ENCODE peak calls at places on chromosome 14, in eight cellular contexts. J is ELF-1; Y is activated CD4-positive, alpha-beta T cell treated with anti-CD3 and anti-CD28 coated beads for 24 hours; I is activated CD4-positive, CD25-positive, alpha-beta regulatory T cell; A is stimulated activated CD4-positive, alpha-beta T cell treated with anti-CD3 and anti-CD28 coated beads, TNF-alpha, amount 100 ng/mL, for 24 hours; Z is AG08395; M is HEK293T; D is endodermal cell. S is an unnamed sample.
A peak's percentile ranks its signal among the peaks of the same experiment; 100 is the strongest.

GRCh38 chr14:68968721-68969120 is 10.4 kb downstream of the ACTN1 start:
- DNase-seq in J (no peak), Y (no peak), I (no peak), A (no peak), Z (no peak), M (no peak), D (no peak), S (no peak)

GRCh38 chr14:53979141-53979673 is 22.6 kb upstream of the BMP4 start:
- DNase-seq in J (peak; percentile 70), Y (no peak), I (no peak), A (no peak), Z (peak; percentile 88), M (no peak), D (peak; percentile 68), S (no peak)

GRCh38 chr14:50985124-50985815 is 41.0 kb upstream of the PYGL start:
- DNase-seq in J (no peak), Y (no peak), I (no peak), A (no peak), Z (no peak), M (no peak), D (no peak), S (no peak)

GRCh38 chr14:104998801-104999200 is 13.2 kb downstream of the CLBA1 start:
- DNase-seq in J (no peak), Y (no peak), I (no peak), A (no peak), Z (no peak), M (no peak), D (no peak), S (no peak)

GRCh38 chr14:103330536-103330935 is 3.5 kb upstream of the EIF5 start:
- DNase-seq in J (no peak), Y (no peak), I (no peak), A (no peak), Z (no peak), M (no peak), D (no peak), S (no peak)

GRCh38 chr14:22919601-22919921 is 612 bp upstream of the RBM23 start:
- DNase-seq in J (no peak), Y (no peak), I (no peak), A (no peak), Z (no peak), M (no peak), D (no peak), S (no peak)

GRCh38 chr14:59492419-59492818 is 8.1 kb downstream of the JKAMP start:
- DNase-seq in J (no peak), Y (no peak), I (no peak), A (no peak), Z (no peak), M (no peak), D (no peak), S (no peak)

GRCh38 chr14:89750909-89751502 is 203.5 kb downstream of the EFCAB11 start:
- DNase-seq in J (no peak), Y (no peak), I (no peak), A (no peak), Z (no peak), M (no peak), D (no peak), S (no peak)

GRCh38 chr14:21095430-21096205 is 2.8 kb downstream of the ZNF219 start:
- DNase-seq in J (no peak), Y (no peak), I (no peak), A (no peak), Z (peak; percentile 34), M (no peak), D (peak; percentile 63), S (peak; percentile 26)

GRCh38 chr14:81268016-81268416 is 47.3 kb upstream of the GTF2A1 start:
- DNase-seq in J (peak; percentile 73), Y (no peak), I (no peak), A (no peak), Z (no peak), M (no peak), D (peak; percentile 65), S (no peak)

GRCh38 chr14:89351364-89351957 is 65.6 kb downstream of the FOXN3 start:
- DNase-seq in J (peak; percentile 61), Y (no peak), I (no peak), A (no peak), Z (no peak), M (no peak), D (peak; percentile 76), S (no peak)

GRCh38 chr14:64800000-64800399 is 79.7 kb downstream of the SPTB start:
- DNase-seq in J (peak; percentile 34), Y (no peak), I (no peak), A (no peak), Z (peak; percentile 63), M (no peak), D (peak; percentile 79), S (no peak)

GRCh38 chr14:75303415-75303814 is 24.8 kb downstream of the FOS start:
- DNase-seq in J (peak; percentile 76), Y (peak; percentile 51), I (peak; percentile 26), A (no peak), Z (peak; percentile 73), M (peak; percentile 67), D (peak; percentile 83), S (peak; percentile 61)

GRCh38 chr14:39682563-39682962 is 250.3 kb upstream of the FBXO33 start:
- DNase-seq in J (no peak), Y (no peak), I (no peak), A (no peak), Z (no peak), M (peak; percentile 27), D (peak; percentile 47), S (no peak)

GRCh38 chr14:68408680-68409079 is 384.2 kb downstream of the ZFP36L1 start:
- DNase-seq in J (no peak), Y (no peak), I (no peak), A (no peak), Z (peak; percentile 22), M (no peak), D (no peak), S (no peak)

GRCh38 chr14:35331605-35332516 is 39.7 kb downstream of the PSMA6 start:
- DNase-seq in J (peak; percentile 88), Y (no peak), I (no peak), A (no peak), Z (no peak), M (peak; percentile 12), D (peak; percentile 64), S (no peak)

GRCh38 chr14:52400846-52401245 is 86.7 kb downstream of the PTGER2 start:
- DNase-seq in J (no peak), Y (no peak), I (no peak), A (no peak), Z (no peak), M (no peak), D (no peak), S (no peak)

GRCh38 chr14:80809663-80810062 is 131.9 kb downstream of the CEP128 start:
- DNase-seq in J (no peak), Y (no peak), I (no peak), A (no peak), Z (no peak), M (no peak), D (no peak), S (no peak)

GRCh38 chr14:54597795-54598443 is 31.0 kb downstream of the SAMD4A start:
- DNase-seq in J (no peak), Y (no peak), I (no peak), A (no peak), Z (peak; percentile 23), M (no peak), D (no peak), S (no peak)